ENCODE peak calls at places on chromosomes 4 and X, in six cellular contexts. K is mesenchymal stem cell; L is posterior cingulate gyrus; V is AG04450; C is stimulated activated CD8-positive, alpha-beta memory T cell treated with anti-CD3 and anti-CD28 coated beads, Interleukin-4, amount 100 ng/mL, for 48 hours; G is cardiac muscle cell. I is an unnamed sample.

GRCh38 chrX:133380882-133381619 is 34.2 kb downstream of the GPC4 start:
- DNase-seq in K (no peak), L (no peak), V (no peak), C (no peak), G (no peak), I (no peak)

GRCh38 chr4:48546336-48546735 is 56.3 kb downstream of the ZAR1 start:
- DNase-seq in K (peak), L (no peak), V (peak), C (peak), G (peak), I (peak)

GRCh38 chr4:75432683-75433082 is 81.5 kb downstream of the RCHY1 start:
- DNase-seq in K (peak), L (no peak), V (no peak), C (no peak), G (peak), I (no peak)

GRCh38 chrX:119155416-119156035 is 27.9 kb upstream of the KIAA1210 start:
- DNase-seq in K (peak), L (no peak), V (no peak), C (no peak), G (no peak), I (no peak)

GRCh38 chr4:101114936-101115372 is 232.4 kb downstream of the PPP3CA start:
- DNase-seq in K (peak), L (no peak), V (no peak), C (no peak), G (no peak), I (no peak)

GRCh38 chr4:11496313-11496956 is 67.7 kb upstream of the HS3ST1 start:
- DNase-seq in K (no peak), L (no peak), V (no peak), C (no peak), G (no peak), I (no peak)

GRCh38 chrX:23789386-23790146 is 6.6 kb downstream of the SAT1 start:
- DNase-seq in K (no peak), L (no peak), V (no peak), C (no peak), G (no peak), I (no peak)

GRCh38 chr4:184961693-184962092 is 56.6 kb upstream of the HELT start:
- DNase-seq in K (no peak), L (no peak), V (no peak), C (no peak), G (no peak), I (no peak)

GRCh38 chr4:48031802-48032525 is 15.4 kb downstream of the NIPAL1 start:
- DNase-seq in K (peak), L (no peak), V (no peak), C (no peak), G (peak), I (no peak)

GRCh38 chr4:181796502-181796901 is 446.7 kb upstream of the TENM3 start:
- DNase-seq in K (no peak), L (no peak), V (no peak), C (no peak), G (no peak), I (no peak)

GRCh38 chrX:2320580-2321327 is 180.0 kb downstream of the DHRSX start:
- DNase-seq in K (peak), L (peak), V (peak), C (no peak), G (peak), I (no peak)

GRCh38 chr4:72295966-72296557 is 264.3 kb downstream of the NPFFR2 start:
- DNase-seq in K (peak), L (no peak), V (peak), C (no peak), G (peak), I (peak)

I was measured in NCI-H1694.